ENCODE peak calls at places on chromosome 18, in seven cellular contexts. Y is activated B cell treated with CpG ODN at 0.5 μM for 24 hours, U is fibroblast of mammary gland, M is ecto neural progenitor cell, N is skeletal muscle cell, O is GM13977, I is tibial artery. X is an unnamed sample.

GRCh38 chr18:22103664-22104031 is 65.7 kb upstream of the GATA6 start:
- DNase-seq in Y (no peak), I (no peak), M (no peak), O (no peak), N (no peak), U (no peak), X (no peak)

GRCh38 chr18:35580748-35581534 is 599 bp upstream of the GALNT1 start:
- DNase-seq in Y (peak), N (no peak), U (peak), M (peak), I (peak), O (peak), X (peak)

GRCh38 chr18:70221911-70222278 is 16.4 kb upstream of the RTTN start:
- DNase-seq in M (no peak), N (no peak), Y (no peak), I (no peak), U (no peak), O (no peak), X (no peak)

GRCh38 chr18:32021756-32022564 is 3.3 kb downstream of the RNF125 start:
- DNase-seq in I (no peak), U (no peak), M (no peak), O (no peak), Y (no peak), N (no peak), X (no peak)

GRCh38 chr18:75070625-75071483 is 138.1 kb downstream of the PTGR3 start:
- DNase-seq in Y (peak), I (peak), O (peak), U (peak), N (peak), M (no peak), X (peak)

GRCh38 chr18:37577051-37577611 is 11.5 kb upstream of the CELF4 start:
- DNase-seq in N (no peak), I (no peak), M (no peak), U (no peak), O (no peak), Y (no peak), X (no peak)

GRCh38 chr18:11751305-11752115 is 62.4 kb downstream of the GNAL start:
- DNase-seq in O (no peak), N (no peak), U (no peak), I (no peak), M (peak), Y (no peak), X (no peak)

GRCh38 chr18:56659111-56659510 is 8.0 kb downstream of the WDR7 start:
- DNase-seq in O (no peak), Y (no peak), I (no peak), N (no peak), U (no peak), M (no peak), X (no peak)

GRCh38 chr18:3810271-3810670 is 360.3 kb downstream of the TGIF1 start:
- DNase-seq in O (no peak), U (peak), I (no peak), M (no peak), N (no peak), Y (no peak), X (no peak)

GRCh38 chr18:49764032-49764431 is 49.3 kb downstream of the ACAA2 start:
- DNase-seq in M (no peak), I (no peak), O (no peak), U (peak), N (peak), Y (no peak), X (no peak)

GRCh38 chr18:67590571-67591141 is 74.1 kb upstream of the DSEL start:
- DNase-seq in Y (no peak), N (no peak), I (no peak), M (no peak), U (peak), O (no peak), X (no peak)

GRCh38 chr18:21117385-21118135 is 5.9 kb upstream of the ROCK1 start:
- DNase-seq in O (no peak), U (peak), Y (no peak), N (peak), I (peak), M (no peak), X (no peak)

GRCh38 chr18:23673725-23674124 is 11.0 kb upstream of the ANKRD29 start:
- DNase-seq in O (no peak), I (no peak), N (no peak), U (no peak), Y (no peak), M (no peak), X (no peak)

GRCh38 chr18:25284861-25285574 is 66.9 kb downstream of the ZNF521 start:
- DNase-seq in I (no peak), Y (no peak), U (peak), O (no peak), N (peak), M (no peak), X (peak)

GRCh38 chr18:63890950-63891304 is 3.4 kb downstream of the SERPINB2 start:
- DNase-seq in U (peak), I (no peak), N (no peak), Y (no peak), O (no peak), M (no peak), X (no peak)

GRCh38 chr18:39806519-39806918 is 2148.5 kb upstream of the PIK3C3 start:
- DNase-seq in U (peak), M (no peak), I (no peak), Y (no peak), N (no peak), O (no peak), X (no peak)

GRCh38 chr18:59708988-59709387 is 11.8 kb upstream of the CCBE1 start:
- DNase-seq in N (no peak), O (no peak), I (no peak), U (no peak), Y (no peak), M (no peak), X (no peak)

GRCh38 chr18:4096501-4096900 is 358.6 kb downstream of the DLGAP1 start:
- DNase-seq in O (no peak), U (peak), Y (no peak), N (peak), I (no peak), M (no peak), X (no peak)

GRCh38 chr18:475202-475624 is 25.3 kb downstream of the COLEC12 start:
- DNase-seq in O (no peak), M (no peak), I (no peak), Y (no peak), N (no peak), U (peak), X (no peak)

GRCh38 chr18:62335494-62335893 is 10.4 kb downstream of the TNFRSF11A start:
- DNase-seq in U (no peak), O (no peak), N (no peak), I (no peak), Y (no peak), M (no peak), X (no peak)

GRCh38 chr18:28357785-28358401 is 181.0 kb upstream of the CDH2 start:
- DNase-seq in Y (no peak), O (no peak), I (no peak), N (no peak), U (no peak), M (peak), X (no peak)

GRCh38 chr18:59871711-59872362 is 28.0 kb upstream of the PMAIP1 start:
- DNase-seq in U (no peak), N (no peak), Y (no peak), M (no peak), O (no peak), I (no peak), X (peak)

GRCh38 chr18:37393945-37394609 is 171.5 kb downstream of the CELF4 start:
- DNase-seq in I (peak), M (peak), O (peak), U (peak), N (peak), Y (no peak), X (peak)